ENCODE peak calls at places on chromosome 7, in six cellular contexts. J, T, Q, S, F and C are unnamed samples.

GRCh38 chr7:103129702-103130557 is 19.0 kb downstream of the NAPEPLD start:
- DNase-seq in S (no peak), Q (no peak), J (no peak), T (no peak), F (no peak), C (no peak)

GRCh38 chr7:145082366-145083240 is 246.8 kb upstream of the TPK1 start:
- DNase-seq in S (peak), J (no peak), Q (peak), T (no peak), F (no peak), C (no peak)

GRCh38 chr7:38374507-38374906 is 101.1 kb upstream of the TARP start:
- DNase-seq in S (peak), T (peak), J (peak), F (peak), Q (no peak), C (no peak)

GRCh38 chr7:149559711-149560110 is 62.1 kb upstream of the ZNF746 start:
- DNase-seq in F (peak), S (no peak), J (peak), T (no peak), Q (no peak), C (no peak)

GRCh38 chr7:90530263-90530662 is 60.8 kb downstream of the PTTG1IP2 start:
- DNase-seq in S (peak), F (peak), Q (no peak), T (no peak), J (peak), C (no peak)

GRCh38 chr7:38330861-38331709 is 57.6 kb upstream of the TARP start:
- DNase-seq in T (peak), Q (peak), S (peak), J (no peak), F (no peak), C (no peak)

GRCh38 chr7:46544396-46545008 is 623.4 kb upstream of the IGFBP3 start:
- DNase-seq in J (peak), S (peak), F (peak), Q (no peak), T (no peak), C (no peak)

GRCh38 chr7:158546626-158547025 is 41.0 kb downstream of the PTPRN2 start:
- DNase-seq in F (no peak), J (no peak), T (no peak), Q (no peak), S (no peak), C (no peak)

GRCh38 chr7:138029941-138030340 is 28.1 kb upstream of the CREB3L2 start:
- DNase-seq in F (peak), J (no peak), S (peak), T (no peak), Q (no peak), C (no peak)

GRCh38 chr7:96276019-96276418 is 45.9 kb downstream of the SLC25A13 start:
- DNase-seq in F (no peak), Q (no peak), J (no peak), T (no peak), S (no peak), C (no peak)

GRCh38 chr7:66157060-66157459 is 42.4 kb downstream of the CRCP start:
- DNase-seq in F (no peak), T (no peak), S (no peak), Q (no peak), J (no peak), C (no peak)

GRCh38 chr7:81285142-81285871 is 366.5 kb upstream of the SEMA3C start:
- DNase-seq in F (peak), S (no peak), Q (no peak), J (peak), T (no peak), C (no peak)

GRCh38 chr7:54944179-54944578 is 74.6 kb upstream of the EGFR start:
- DNase-seq in T (no peak), Q (no peak), S (no peak), F (peak), J (peak), C (no peak)

GRCh38 chr7:27115161-27116018 is 12.9 kb upstream of the HOXA2 start:
- DNase-seq in J (peak), Q (no peak), S (peak), F (no peak), T (peak), C (no peak)

GRCh38 chr7:120028636-120029035 is 244.3 kb upstream of the KCND2 start:
- DNase-seq in F (no peak), S (no peak), J (peak), T (no peak), Q (no peak), C (no peak)

GRCh38 chr7:158017226-158018060 is 570.2 kb downstream of the PTPRN2 start:
- DNase-seq in T (no peak), J (no peak), Q (no peak), F (no peak), S (no peak), C (no peak)

GRCh38 chr7:38465946-38466345 is 165.2 kb downstream of the AMPH start:
- DNase-seq in T (no peak), S (no peak), J (peak), Q (no peak), F (no peak), C (no peak)

GRCh38 chr7:8480466-8480865 is 47.1 kb downstream of the NXPH1 start:
- DNase-seq in T (no peak), S (no peak), J (no peak), Q (no peak), F (peak), C (no peak)

GRCh38 chr7:22563115-22563514 is 63.1 kb upstream of the STEAP1B start:
- DNase-seq in Q (no peak), T (no peak), S (no peak), J (peak), F (no peak), C (no peak)

GRCh38 chr7:22561895-22562593 is 62.1 kb upstream of the STEAP1B start:
- DNase-seq in J (peak), T (peak), Q (no peak), S (peak), F (peak), C (no peak)

GRCh38 chr7:22563621-22564241 is 63.7 kb upstream of the STEAP1B start:
- DNase-seq in F (no peak), S (peak), J (peak), T (no peak), Q (no peak), C (no peak)

GRCh38 chr7:22559829-22560489 is 60.0 kb upstream of the STEAP1B start:
- DNase-seq in Q (peak), S (peak), F (peak), T (peak), J (peak), C (peak)

GRCh38 chr7:22561356-22561755 is 61.4 kb upstream of the STEAP1B start:
- DNase-seq in T (peak), S (peak), Q (peak), F (peak), J (peak), C (peak)
- H2BK120ac ChIP-seq in T (peak), S (peak), Q (no peak), F (no peak), J (peak), C (no peak)

GRCh38 chr7:29297194-29297890 is 102.8 kb downstream of the CHN2 start:
- DNase-seq in T (peak), F (no peak), S (peak), J (no peak), Q (peak), C (no peak)
- H2BK120ac ChIP-seq in T (peak), F (no peak), S (no peak), J (no peak), Q (no peak), C (no peak)

GRCh38 chr7:118855290-118855689 is 630.8 kb downstream of the ANKRD7 start:
- DNase-seq in T (no peak), F (peak), S (peak), Q (no peak), J (no peak), C (no peak)
- H2BK120ac ChIP-seq in T (no peak), F (no peak), S (peak), Q (no peak), J (no peak), C (no peak)

DNA sequence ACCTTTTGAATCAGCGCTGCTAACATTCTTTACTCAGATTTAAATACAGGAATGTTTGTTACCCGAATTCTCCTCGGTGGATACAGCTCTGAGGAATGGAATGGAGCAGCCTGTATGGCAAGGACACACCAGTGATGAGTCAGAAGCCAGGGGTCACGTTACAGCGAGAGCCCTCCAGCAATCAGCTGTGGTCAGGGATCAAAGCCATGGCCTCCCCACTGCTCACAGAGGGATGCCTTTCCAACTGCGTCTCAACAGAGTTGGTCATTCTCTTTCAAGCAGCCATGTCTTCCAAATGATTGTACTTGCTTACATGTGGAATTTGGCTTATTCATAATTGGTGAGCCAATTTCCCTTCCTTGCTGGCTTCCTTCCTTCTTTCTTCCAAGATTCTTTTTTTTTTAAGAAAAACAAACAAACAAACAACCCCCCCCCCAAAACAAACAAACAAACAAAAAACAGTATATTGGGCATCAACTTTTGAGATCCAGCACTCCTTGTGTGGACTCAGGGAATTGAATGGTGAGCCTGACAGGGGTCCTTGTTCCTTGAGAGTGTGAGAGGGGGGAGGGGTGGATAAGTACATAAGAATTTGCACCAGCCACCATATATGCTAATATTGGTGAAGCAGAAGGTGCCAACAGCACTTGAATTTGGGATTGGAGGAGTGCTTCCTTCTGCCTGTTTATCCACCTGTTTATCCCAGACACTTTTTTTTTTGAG is 100.2 kb downstream of the ATXN7L1 start:
- DNase-seq in S (peak), J (peak), F (peak), T (peak), Q (peak), C (no peak)
- H2BK120ac ChIP-seq in S (no peak), J (peak), F (no peak), T (no peak), Q (no peak), C (no peak)

DNA sequence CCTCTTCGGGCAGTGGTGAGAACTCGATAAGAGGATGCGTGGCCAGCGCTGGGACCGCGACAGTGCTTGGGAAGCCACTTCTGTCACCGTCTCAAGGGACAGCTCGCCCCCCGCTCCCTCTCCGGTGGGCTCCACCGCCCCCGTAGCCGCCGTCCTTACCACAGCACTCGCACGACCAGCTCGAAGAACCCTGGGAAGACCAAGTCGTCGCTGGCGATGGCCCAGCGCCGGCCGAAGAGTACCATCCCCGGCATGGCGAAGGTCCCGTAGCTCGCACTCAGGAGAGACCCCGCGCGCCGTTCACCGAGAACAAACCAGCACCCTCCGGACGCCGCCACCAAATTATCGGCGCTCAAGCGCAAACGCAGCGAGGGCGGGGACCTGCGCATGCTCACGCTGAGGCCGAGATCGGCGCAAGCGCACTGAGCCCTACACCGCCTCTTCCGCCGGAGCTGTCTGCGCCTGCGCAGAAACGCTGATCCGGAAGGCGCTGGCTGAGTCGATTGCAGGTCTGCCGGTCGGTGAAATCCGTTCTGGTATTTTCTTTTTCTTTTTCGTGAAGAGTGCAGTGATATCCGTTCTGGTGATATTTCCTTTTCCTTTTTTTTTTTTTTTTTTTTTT is at the start of gene DAGLB:
- DNase-seq in T (peak), F (peak), S (peak), Q (peak), J (peak), C (peak)
- H2BK120ac ChIP-seq in T (no peak), F (peak), S (no peak), Q (no peak), J (peak), C (no peak)

GRCh38 chr7:44491229-44491628 is 771 bp upstream of the NUDCD3 start:
- DNase-seq in Q (no peak), S (no peak), T (no peak), J (no peak), F (no peak), C (no peak)

GRCh38 chr7:44488955-44489354 is 1.5 kb downstream of the NUDCD3 start:
- DNase-seq in T (no peak), Q (no peak), S (no peak), F (no peak), J (no peak), C (no peak)

GRCh38 chr7:44486693-44487092 is 3.8 kb downstream of the NUDCD3 start:
- DNase-seq in F (no peak), S (peak), J (peak), T (no peak), Q (no peak), C (no peak)

GRCh38 chr7:44489955-44490350 is 505 bp downstream of the NUDCD3 start:
- DNase-seq in T (no peak), F (no peak), J (peak), S (no peak), Q (no peak), C (no peak)

DNA sequence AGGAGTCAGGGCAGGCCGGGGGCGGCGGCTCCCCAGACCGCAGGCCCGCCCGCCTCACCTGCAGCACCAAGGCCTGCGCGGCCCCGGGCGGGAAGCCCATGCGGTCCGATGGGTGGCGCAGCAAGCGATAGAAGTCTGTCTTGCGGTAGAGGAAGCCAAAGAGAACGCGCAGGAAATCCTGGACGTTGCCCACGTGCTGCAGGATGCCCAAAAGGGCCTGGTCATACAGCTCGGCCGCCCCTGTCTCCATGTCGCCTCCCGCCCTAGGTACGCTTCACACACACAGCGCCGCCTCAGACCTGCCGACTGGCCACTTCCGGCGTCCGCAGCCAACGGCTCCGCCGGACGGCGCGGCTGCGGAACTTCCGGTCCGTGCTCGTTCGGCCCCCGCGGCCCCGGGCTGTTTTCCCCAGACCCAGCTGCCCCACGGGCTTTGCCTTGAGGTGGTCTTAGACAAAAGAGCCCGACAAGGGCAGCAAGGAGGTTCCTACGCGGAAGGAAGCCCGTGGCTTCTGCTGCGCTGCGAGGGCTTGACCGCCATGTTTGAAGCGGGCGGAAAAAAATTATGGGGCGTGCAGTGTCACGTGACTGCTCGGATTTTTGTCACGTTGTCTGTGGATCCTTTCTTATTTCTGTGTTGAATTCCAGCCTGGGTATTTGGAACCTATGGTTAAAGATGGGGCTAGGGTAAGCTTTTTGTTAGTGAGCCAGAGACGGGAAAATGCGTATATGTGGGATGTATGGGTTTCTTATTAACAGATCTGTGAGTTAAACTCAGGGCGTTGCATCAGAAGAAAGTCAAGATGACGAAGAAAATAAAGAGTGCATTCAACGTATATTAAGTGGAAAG is at the start of gene NUDCD3:
- DNase-seq in J (peak), F (peak), S (peak), Q (peak), T (peak), C (peak)
- H2BK120ac ChIP-seq in J (peak), F (peak), S (peak), Q (peak), T (no peak), C (no peak)

GRCh38 chr7:11623093-11623678 is 208.8 kb downstream of the THSD7A start:
- DNase-seq in F (no peak), Q (no peak), T (no peak), J (no peak), S (no peak), C (no peak)
- H2BK120ac ChIP-seq in F (no peak), Q (no peak), T (no peak), J (no peak), S (no peak), C (no peak)

DNA sequence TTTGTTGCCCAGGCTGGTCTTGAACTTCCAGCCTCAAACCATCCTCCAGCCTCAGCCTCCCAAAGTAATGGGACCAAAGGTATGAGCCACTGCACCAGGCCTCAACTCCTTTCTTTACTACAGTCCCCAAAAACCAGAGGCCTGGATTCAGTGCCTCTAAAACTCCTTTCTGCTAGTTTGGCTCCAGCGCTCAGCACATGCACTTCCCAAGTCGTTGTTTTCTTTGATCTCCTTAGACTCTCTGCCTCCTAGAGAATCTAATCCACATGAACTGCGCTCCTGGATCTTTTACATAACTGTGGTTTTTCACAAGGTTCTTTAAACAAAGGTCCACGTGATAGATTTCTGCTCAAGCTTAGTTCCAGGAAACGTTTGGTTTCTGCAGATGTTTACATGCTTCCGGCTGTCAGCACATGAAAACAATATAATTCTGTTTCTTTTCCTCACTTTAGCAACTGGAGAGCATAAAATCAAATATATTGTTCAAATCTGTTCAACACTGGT is 270.6 kb upstream of the MKLN1 start:
- DNase-seq in Q (no peak), T (no peak), J (peak), F (no peak), S (no peak), C (no peak)
- H2BK120ac ChIP-seq in Q (no peak), T (no peak), J (no peak), F (no peak), S (no peak), C (no peak)